ENCODE peak calls at places on chromosomes 6 and 20, in nine cellular contexts. L, T, C, S, Q, N, Z, H and J are unnamed samples.

GRCh38 chr20:54345301-54345724 is 130.1 kb upstream of the DOK5 start:
- DNase-seq in L (no peak), T (no peak), C (no peak), S (no peak), Q (peak), N (peak), Z (no peak), H (no peak), J (no peak)

GRCh38 chr6:99905209-99906106 is 88.6 kb downstream of the MCHR2 start:
- DNase-seq in L (peak), T (no peak), C (no peak), S (no peak), Q (peak), N (peak), Z (no peak), H (no peak), J (peak)

GRCh38 chr6:5433324-5433723 is 172.0 kb downstream of the FARS2 start:
- DNase-seq in L (no peak), T (no peak), C (no peak), S (no peak), Q (no peak), N (no peak), Z (no peak), H (no peak), J (no peak)

GRCh38 chr20:56783826-56784225 is 154.7 kb downstream of the TFAP2C start:
- DNase-seq in L (no peak), T (no peak), C (no peak), S (no peak), Q (no peak), N (no peak), Z (no peak), H (no peak), J (no peak)

GRCh38 chr6:151440930-151441329 is 11.0 kb downstream of the RMND1 start:
- DNase-seq in L (no peak), T (no peak), C (no peak), S (no peak), Q (no peak), N (no peak), Z (no peak), H (no peak), J (no peak)

GRCh38 chr6:121849477-121849876 is 414.0 kb downstream of the GJA1 start:
- DNase-seq in L (peak), T (peak), C (peak), S (no peak), Q (peak), N (no peak), Z (peak), H (no peak), J (peak)

GRCh38 chr6:16056263-16056870 is 72.5 kb upstream of the MYLIP start:
- DNase-seq in L (no peak), T (no peak), C (no peak), S (no peak), Q (no peak), N (no peak), Z (no peak), H (no peak), J (no peak)

GRCh38 chr6:134880487-134881190 is 69.3 kb downstream of the ALDH8A1 start:
- DNase-seq in L (no peak), T (no peak), C (no peak), S (no peak), Q (no peak), N (no peak), Z (no peak), H (no peak), J (no peak)

GRCh38 chr6:144266091-144266649 is 19.0 kb upstream of the UTRN start:
- DNase-seq in L (peak), T (peak), C (no peak), S (no peak), Q (peak), N (peak), Z (peak), H (no peak), J (peak)

GRCh38 chr6:116969211-116969863 is 92.3 kb downstream of the RFX6 start:
- DNase-seq in L (peak), T (no peak), C (peak), S (peak), Q (peak), N (peak), Z (peak), H (no peak), J (peak)

GRCh38 chr6:105263685-105264298 is 84.0 kb upstream of the POPDC3 start:
- DNase-seq in L (no peak), T (no peak), C (no peak), S (no peak), Q (no peak), N (no peak), Z (no peak), H (no peak), J (no peak)

GRCh38 chr6:49649982-49650381 is 13.3 kb upstream of the RHAG start:
- DNase-seq in L (no peak), T (no peak), C (no peak), S (no peak), Q (peak), N (no peak), Z (no peak), H (no peak), J (no peak)

GRCh38 chr6:148251286-148251685 is 91.4 kb upstream of the SASH1 start:
- DNase-seq in L (peak), T (no peak), C (no peak), S (no peak), Q (peak), N (peak), Z (no peak), H (no peak), J (no peak)

GRCh38 chr6:73003302-73003701 is 222.0 kb downstream of the KHDC1L start:
- DNase-seq in L (no peak), T (no peak), C (no peak), S (no peak), Q (no peak), N (no peak), Z (no peak), H (no peak), J (no peak)

GRCh38 chr6:140319209-140319608 is 944.8 kb upstream of the CITED2 start:
- DNase-seq in L (peak), T (no peak), C (no peak), S (no peak), Q (peak), N (peak), Z (no peak), H (no peak), J (no peak)

GRCh38 chr6:44563397-44563796 is 175.9 kb downstream of the CDC5L start:
- DNase-seq in L (no peak), T (no peak), C (no peak), S (no peak), Q (no peak), N (no peak), Z (no peak), H (no peak), J (no peak)

GRCh38 chr6:127103482-127103881 is 15.0 kb upstream of the RSPO3 start:
- DNase-seq in L (no peak), T (no peak), C (no peak), S (no peak), Q (no peak), N (no peak), Z (no peak), H (no peak), J (no peak)

GRCh38 chr20:63567382-63568169 is 6.5 kb downstream of the HELZ2 start:
- DNase-seq in L (peak), T (peak), C (no peak), S (no peak), Q (no peak), N (no peak), Z (peak), H (no peak), J (no peak)

GRCh38 chr6:82980086-82980485 is 85.6 kb downstream of the UBE3D start:
- DNase-seq in L (no peak), T (no peak), C (no peak), S (no peak), Q (peak), N (peak), Z (no peak), H (no peak), J (no peak)

GRCh38 chr6:38697846-38698245 is 5.1 kb downstream of the GLO1 start:
- DNase-seq in L (no peak), T (no peak), C (no peak), S (no peak), Q (no peak), N (no peak), Z (no peak), H (no peak), J (no peak)

GRCh38 chr20:19074828-19075516 is 137.5 kb upstream of the SLC24A3 start:
- DNase-seq in L (peak), T (peak), C (no peak), S (no peak), Q (no peak), N (no peak), Z (no peak), H (peak), J (no peak)

GRCh38 chr20:44069203-44069931 is 117.6 kb downstream of the JPH2 start:
- DNase-seq in L (no peak), T (no peak), C (no peak), S (no peak), Q (no peak), N (no peak), Z (peak), H (peak), J (no peak)

GRCh38 chr6:11198663-11199603 is 33.5 kb downstream of the NEDD9 start:
- DNase-seq in L (no peak), T (no peak), C (no peak), S (no peak), Q (no peak), N (no peak), Z (no peak), H (no peak), J (no peak)

GRCh38 chr20:62874745-62875344 is 13.2 kb upstream of the TCFL5 start:
- DNase-seq in L (no peak), T (no peak), C (no peak), S (no peak), Q (no peak), N (no peak), Z (no peak), H (no peak), J (no peak)

GRCh38 chr6:87066449-87067288 is 28.2 kb downstream of the CGA start:
- DNase-seq in L (peak), T (no peak), C (peak), S (no peak), Q (peak), N (peak), Z (peak), H (no peak), J (peak)

GRCh38 chr6:148438593-148438992 is 96.0 kb downstream of the SASH1 start:
- DNase-seq in L (no peak), T (no peak), C (no peak), S (no peak), Q (no peak), N (no peak), Z (no peak), H (no peak), J (no peak)

GRCh38 chr6:135358907-135359459 is 138.6 kb downstream of the AHI1 start:
- DNase-seq in L (no peak), T (no peak), C (no peak), S (no peak), Q (no peak), N (no peak), Z (no peak), H (no peak), J (no peak)

GRCh38 chr20:2967841-2968240 is 75.6 kb upstream of the GNRH2 start:
- DNase-seq in L (no peak), T (no peak), C (no peak), S (no peak), Q (no peak), N (no peak), Z (no peak), H (no peak), J (no peak)